ENCODE peak calls at places on chromosome 4, in seven cellular contexts. Z, K, A, H, D, E and S are unnamed samples.

GRCh38 chr4:176139518-176139917 is 55.9 kb downstream of the SPATA4 start:
- DNase-seq in Z (no peak), K (no peak), A (no peak), H (no peak), D (no peak), E (no peak), S (no peak)

GRCh38 chr4:98482847-98483806 is 175.3 kb downstream of the TSPAN5 start:
- DNase-seq in Z (no peak), K (no peak), A (peak; percentile 86), H (no peak), D (peak; percentile 70), E (no peak), S (peak; percentile 81)

GRCh38 chr4:30380404-30380998 is 339.7 kb upstream of the PCDH7 start:
- DNase-seq in Z (no peak), K (peak; percentile 47), A (peak; percentile 24), H (peak; percentile 83), D (peak; percentile 74), E (peak; percentile 48), S (peak; percentile 44)

GRCh38 chr4:73080789-73081188 is 11.3 kb upstream of the COX18 start:
- DNase-seq in Z (no peak), K (no peak), A (no peak), H (no peak), D (no peak), E (no peak), S (no peak)

GRCh38 chr4:54065282-54066087 is 1.1 kb upstream of the CHIC2 start:
- DNase-seq in Z (no peak), K (no peak), A (no peak), H (no peak), D (peak; percentile 62), E (no peak), S (no peak)

GRCh38 chr4:158895797-158896442 is 127.1 kb downstream of the FNIP2 start:
- DNase-seq in Z (no peak), K (no peak), A (no peak), H (no peak), D (peak; percentile 70), E (no peak), S (peak; percentile 21)

GRCh38 chr4:6576512-6576911 is 1.5 kb downstream of the MAN2B2 start:
- DNase-seq in Z (no peak), K (no peak), A (peak; percentile 54), H (no peak), D (no peak), E (no peak), S (peak; percentile 91)

GRCh38 chr4:86934147-86934771 is 552 bp upstream of the AFF1 start:
- DNase-seq in Z (no peak), K (no peak), A (no peak), H (no peak), D (peak; percentile 34), E (no peak), S (peak; percentile 17)

GRCh38 chr4:82798168-82799005 is at the start of gene SCD5:
- DNase-seq in Z (no peak), K (peak; percentile 79), A (no peak), H (peak; percentile 80), D (peak; percentile 86), E (peak; percentile 57), S (peak; percentile 89)

GRCh38 chr4:184406915-184407314 is 67.4 kb downstream of the IRF2 start:
- DNase-seq in Z (no peak), K (no peak), A (no peak), H (no peak), D (no peak), E (no peak), S (no peak)

GRCh38 chr4:6788123-6788522 is 5.6 kb downstream of the KIAA0232 start:
- DNase-seq in Z (no peak), K (no peak), A (no peak), H (no peak), D (no peak), E (no peak), S (no peak)

GRCh38 chr4:183080372-183081115 is 18.5 kb upstream of the WWC2 start:
- DNase-seq in Z (no peak), K (no peak), A (no peak), H (no peak), D (no peak), E (no peak), S (no peak)

GRCh38 chr4:94995684-94996394 is 238.1 kb downstream of the BMPR1B start:
- DNase-seq in Z (no peak), K (no peak), A (peak; percentile 88), H (peak; percentile 20), D (peak; percentile 37), E (no peak), S (peak; percentile 48)

GRCh38 chr4:74546020-74546419 is 101.1 kb downstream of the AREG start:
- DNase-seq in Z (no peak), K (no peak), A (peak; percentile 97), H (no peak), D (peak; percentile 88), E (no peak), S (peak; percentile 81)

GRCh38 chr4:146179784-146180405 is 4.4 kb downstream of the LSM6 start:
- DNase-seq in Z (no peak), K (no peak), A (no peak), H (no peak), D (no peak), E (no peak), S (no peak)